ENCODE peak calls at places on chromosomes 16 and 17, in four cellular contexts. R is psoas muscle, Q is PC-3, P is fibroblast of pulmonary artery. N is an unnamed sample.

GRCh38 chr16:77310877-77311276 is 111.7 kb downstream of the SYCE1L start:
- DNase-seq in R (no peak), Q (no peak), P (no peak), N (no peak)

GRCh38 chr17:80761421-80761871 is 216.8 kb downstream of the RPTOR start:
- DNase-seq in R (no peak), Q (peak), P (peak), N (no peak)

GRCh38 chr17:34201225-34201624 is 53.9 kb upstream of the CCL2 start:
- DNase-seq in R (no peak), Q (no peak), P (no peak), N (no peak)

GRCh38 chr16:2799852-2800226 is 1.6 kb downstream of the PRSS41 start:
- DNase-seq in R (peak), Q (peak), P (no peak), N (no peak)

GRCh38 chr17:77101521-77102410 is 39.0 kb upstream of the SEC14L1 start:
- DNase-seq in R (no peak), Q (no peak), P (no peak), N (no peak)

GRCh38 chr17:82835766-82836512 is 3.9 kb downstream of the ZNF750 start:
- DNase-seq in R (no peak), Q (no peak), P (no peak), N (no peak)

GRCh38 chr16:2952679-2953078 is 11.4 kb upstream of the KREMEN2 start:
- DNase-seq in R (peak), Q (peak), P (no peak), N (no peak)

GRCh38 chr17:17749921-17750320 is 68.7 kb downstream of the RAI1 start:
- DNase-seq in R (no peak), Q (peak), P (peak), N (peak)

GRCh38 chr16:82888616-82889015 is 261.8 kb downstream of the CDH13 start:
- DNase-seq in R (no peak), Q (no peak), P (peak), N (no peak)

GRCh38 chr16:69324585-69325253 is 5.7 kb downstream of the PDF start:
- DNase-seq in R (no peak), Q (no peak), P (no peak), N (no peak)

GRCh38 chr17:59369026-59369724 is 37.7 kb downstream of the YPEL2 start:
- DNase-seq in R (no peak), Q (peak), P (no peak), N (no peak)

GRCh38 chr17:80218391-80218790 is 1.7 kb downstream of the SGSH start:
- DNase-seq in R (no peak), Q (no peak), P (no peak), N (no peak)

GRCh38 chr16:86714166-86714565 is 135.8 kb downstream of the FOXL1 start:
- DNase-seq in R (peak), Q (peak), P (peak), N (no peak)

GRCh38 chr16:50709980-50710379 is 16.6 kb downstream of the NOD2 start:
- DNase-seq in R (no peak), Q (no peak), P (no peak), N (no peak)

DNA sequence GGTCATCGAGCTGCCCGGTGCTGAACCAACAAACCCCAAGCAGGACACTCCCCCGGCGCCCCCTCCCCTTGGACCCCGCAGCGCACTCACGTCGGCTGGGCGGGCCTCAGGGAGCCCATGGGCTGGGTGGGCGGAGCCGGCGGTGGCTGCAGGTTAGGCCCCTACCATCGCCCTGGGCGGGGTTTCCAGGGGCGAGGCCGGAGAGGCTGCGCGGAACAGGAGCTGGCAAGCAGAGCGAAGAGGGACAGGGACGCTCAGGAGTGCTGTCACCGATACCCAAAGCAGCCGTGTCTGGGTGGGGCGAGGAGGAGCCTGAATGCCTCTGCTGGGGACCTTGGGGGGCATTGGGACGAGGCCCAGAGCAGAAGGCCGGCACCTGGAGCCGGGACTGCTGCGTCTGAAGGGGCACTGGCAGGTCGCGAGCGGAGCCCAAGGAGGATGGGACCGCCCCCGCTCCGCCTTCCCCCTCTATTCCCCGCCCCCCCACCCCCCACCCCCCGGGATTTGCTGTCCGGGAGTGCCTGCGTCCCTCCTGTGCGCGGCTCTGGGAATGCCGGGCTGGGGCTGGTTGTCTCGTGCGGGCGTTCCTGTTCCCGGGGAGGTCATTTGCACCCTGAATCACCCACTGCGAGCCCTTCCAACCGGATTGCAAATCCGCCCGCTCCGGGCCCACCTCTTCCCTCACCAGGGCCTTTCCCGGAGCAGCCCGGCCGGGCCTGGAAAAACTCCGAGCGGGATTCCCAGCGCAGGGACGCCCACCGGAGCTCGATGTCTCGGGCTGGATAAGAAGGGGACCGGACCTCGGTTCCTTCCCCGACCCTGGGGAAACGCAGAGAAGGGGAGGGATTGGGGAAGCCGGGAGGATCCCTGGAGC is 902 bp downstream of the ARHGAP27 start:
- DNase-seq in R (peak), Q (peak), P (peak), N (peak)
- TF ChIP-seq CTCF in R (no peak), Q (no peak), P (no peak), N (no peak)

DNA sequence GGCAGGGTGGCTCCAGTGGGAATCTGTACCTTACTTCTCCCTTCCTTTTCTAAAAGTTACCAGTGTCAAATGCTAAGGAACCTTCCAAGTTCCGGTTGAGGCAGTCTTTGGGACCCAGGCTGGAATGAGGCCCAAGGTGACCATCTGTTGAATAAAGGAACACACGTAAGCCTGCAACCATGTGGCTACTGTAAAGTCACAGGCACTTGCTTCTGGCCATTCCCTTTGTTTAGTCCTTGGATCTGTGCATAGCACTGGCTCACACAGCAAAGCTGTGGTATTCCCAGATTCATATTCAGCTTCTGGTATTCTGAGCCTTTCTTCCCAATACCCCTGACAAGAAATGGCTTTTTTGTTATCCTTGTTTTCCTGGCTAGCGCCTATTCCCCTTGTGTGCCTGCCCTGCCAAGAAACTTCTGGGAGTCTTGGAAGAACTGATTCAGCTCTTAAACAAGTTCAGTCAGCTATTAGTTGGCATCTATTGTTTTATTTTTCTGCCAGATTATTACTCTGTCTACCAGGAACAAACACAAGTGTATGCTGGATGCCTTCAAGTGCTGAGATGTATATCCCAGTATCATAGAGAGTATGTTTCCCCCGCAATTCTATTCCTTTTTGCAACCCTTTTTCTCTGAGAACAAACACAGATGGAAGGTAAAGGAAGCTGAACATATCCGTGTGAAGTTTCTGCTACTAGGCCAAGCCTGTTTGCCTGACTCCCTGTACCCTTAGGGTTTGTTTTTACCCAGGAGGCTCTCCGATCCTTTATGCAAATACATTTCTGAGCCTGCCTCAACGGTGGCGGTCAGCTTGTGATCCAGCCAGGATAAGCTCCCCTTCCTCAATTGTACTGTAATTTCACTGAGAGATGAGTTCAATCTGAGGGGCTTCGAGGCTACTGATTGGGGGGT is 13.2 kb downstream of the TMEM238L start:
- DNase-seq in R (no peak), Q (peak), P (no peak), N (no peak)
- TF ChIP-seq CTCF in R (no peak), Q (no peak), P (no peak), N (no peak)

DNA sequence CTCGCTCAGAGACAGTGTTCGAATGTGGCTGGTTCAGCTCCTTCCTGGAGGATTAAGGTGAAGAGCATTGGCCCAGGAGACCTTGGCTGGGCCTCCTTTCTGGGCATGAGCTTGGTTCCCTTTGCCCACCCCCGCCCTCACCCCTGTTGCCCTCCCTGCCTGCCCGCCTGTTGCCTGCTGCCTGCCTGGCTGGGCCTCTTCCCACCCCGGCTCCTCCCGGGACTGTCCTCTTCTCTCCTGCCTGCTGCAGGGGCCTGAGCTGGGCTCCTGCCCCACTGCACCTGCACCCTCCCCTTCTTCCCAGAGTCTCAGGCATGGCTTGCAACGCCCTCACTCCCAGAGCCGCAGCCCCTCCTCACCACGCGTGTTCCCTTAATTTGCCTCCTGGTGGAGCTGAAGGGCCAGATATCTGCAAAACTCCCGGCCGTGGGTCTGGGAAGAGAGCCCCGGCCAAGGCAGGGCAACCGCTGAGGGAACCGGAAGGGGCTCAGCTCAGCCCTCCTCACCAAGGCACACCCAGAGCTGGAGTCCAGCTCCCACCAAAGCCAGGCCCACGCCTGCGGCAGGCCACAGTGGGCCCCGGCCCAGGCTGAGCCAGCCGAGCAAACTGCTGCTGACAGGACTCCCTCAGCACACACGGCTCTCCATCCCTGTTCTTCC is 31.2 kb downstream of the MNT start:
- DNase-seq in R (no peak), Q (no peak), P (peak), N (no peak)
- TF ChIP-seq CTCF in R (no peak), Q (peak), P (peak), N (no peak)

GRCh38 chr16:25692734-25693508 is 1.2 kb downstream of the HS3ST4 start:
- DNase-seq in R (no peak), Q (no peak), P (no peak), N (peak)
- TF ChIP-seq CTCF in R (no peak), Q (no peak), P (no peak), N (no peak)

GRCh38 chr17:74750327-74751069 is 2.1 kb downstream of the NHERF1 start:
- DNase-seq in R (peak), Q (peak), P (no peak), N (no peak)
- TF ChIP-seq CTCF in R (no peak), Q (no peak), P (no peak), N (no peak)

GRCh38 chr17:48178327-48178726 is 70.8 kb downstream of the SNX11 start:
- DNase-seq in R (no peak), Q (no peak), P (no peak), N (no peak)

GRCh38 chr17:48179071-48179945 is 71.7 kb downstream of the SNX11 start:
- DNase-seq in R (no peak), Q (peak), P (peak), N (no peak)

GRCh38 chr17:48180842-48181241 is 73.3 kb downstream of the SNX11 start:
- DNase-seq in R (no peak), Q (no peak), P (no peak), N (no peak)

GRCh38 chr17:48184721-48185120 is 77.2 kb downstream of the SNX11 start:
- DNase-seq in R (no peak), Q (no peak), P (no peak), N (no peak)

DNA sequence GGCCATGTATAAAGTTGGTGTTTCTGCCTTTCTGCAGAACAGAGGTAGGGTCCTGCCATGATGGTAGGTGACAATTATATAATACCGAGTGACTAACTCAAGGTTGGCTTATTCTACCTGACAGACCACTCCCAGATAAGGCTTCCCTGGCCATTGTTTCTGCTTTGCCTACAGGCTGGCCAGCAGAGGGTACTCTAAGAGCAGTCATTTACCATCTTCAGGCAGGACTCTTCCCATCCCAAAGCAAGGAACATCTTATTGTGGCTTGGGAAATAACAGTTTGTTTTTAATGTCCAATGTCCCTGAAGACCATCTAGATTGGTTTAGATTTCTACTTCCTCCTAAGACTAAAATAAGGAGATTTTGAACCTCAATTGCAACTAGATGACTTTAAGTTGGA is 74.1 kb downstream of the SNX11 start:
- DNase-seq in R (no peak), Q (peak), P (peak), N (no peak)
- TF ChIP-seq CTCF in R (peak), Q (peak), P (peak), N (peak)

GRCh38 chr16:11405331-11406176 is 60.3 kb downstream of the RMI2 start:
- DNase-seq in R (no peak), Q (peak), P (peak), N (peak)
- TF ChIP-seq CTCF in R (peak), Q (peak), P (peak), N (peak)

DNA sequence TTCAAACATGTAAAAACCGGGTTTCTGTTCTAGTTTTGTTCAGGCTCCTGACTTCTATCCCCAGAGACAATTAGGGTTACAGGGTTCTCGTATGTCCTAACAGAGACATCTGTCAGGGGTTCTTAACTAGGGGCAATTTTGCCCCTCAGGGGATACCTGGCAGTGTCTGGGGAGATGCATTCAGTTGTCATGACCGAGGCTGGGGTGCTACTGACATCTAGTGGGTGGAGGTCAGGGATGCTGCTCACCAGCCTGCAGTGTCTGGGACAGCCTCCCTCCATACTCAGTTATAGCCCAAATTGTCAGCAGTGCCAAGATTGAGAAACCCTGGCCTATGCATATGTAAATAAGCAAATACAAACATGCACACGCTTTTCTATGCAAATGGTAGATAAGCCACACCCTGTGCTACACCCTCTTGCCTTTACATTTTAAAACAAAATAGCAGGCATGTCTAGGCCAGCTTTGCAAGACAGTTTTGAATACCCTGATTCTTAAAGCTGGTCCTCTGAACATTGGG is 37.4 kb downstream of the CLEC16A start:
- DNase-seq in R (no peak), Q (peak), P (no peak), N (peak)
- TF ChIP-seq CTCF in R (peak), Q (peak), P (peak), N (peak)

DNA sequence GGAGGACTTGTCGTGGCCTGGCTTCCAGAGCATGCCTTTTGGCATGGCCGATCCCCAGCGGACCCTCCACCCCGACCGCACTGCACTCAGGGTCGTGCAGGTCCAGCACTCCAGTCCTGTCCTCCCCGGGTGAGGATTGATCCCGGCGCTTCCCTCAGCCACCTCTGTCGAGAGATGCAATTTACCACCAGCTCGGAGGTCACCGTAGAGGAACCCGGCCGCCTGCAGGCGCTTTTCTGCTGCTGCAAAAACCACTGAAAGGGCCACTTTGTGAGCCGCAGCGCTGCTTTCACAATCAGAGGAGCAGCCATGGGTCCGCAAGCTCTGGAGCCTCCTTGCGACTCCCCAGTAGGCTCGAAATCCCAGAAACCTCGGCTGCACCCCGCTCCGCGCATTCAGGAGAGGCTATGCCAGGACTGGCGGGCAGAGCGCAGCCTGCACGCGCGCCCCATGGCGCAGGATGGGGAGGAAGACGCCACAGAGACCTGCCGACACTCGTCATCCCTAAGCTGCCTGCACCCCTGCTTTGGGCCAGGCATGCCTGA is 134.2 kb downstream of the HS3ST2 start:
- DNase-seq in R (no peak), Q (no peak), P (no peak), N (peak)
- TF ChIP-seq CTCF in R (no peak), Q (no peak), P (no peak), N (no peak)

N was measured in GM13976.